ENCODE peak calls at places on chromosome 1, in nine cellular contexts. P is H1, Z is endodermal cell, T is body of pancreas, H is heart right ventricle, V is DND-41, Q is cardiac muscle cell, M is coronary artery, C is breast epithelium. X is an unnamed sample.

GRCh38 chr1:160124709-160125478 is 9.3 kb downstream of the ATP1A2 start:
- DNase-seq in P (no peak), Z (peak; percentile 62), T (peak; percentile 43), H (peak; percentile 27), V (no peak), Q (no peak), M (no peak), C (no peak), X (peak; percentile 22)

GRCh38 chr1:43420874-43421273 is 31.2 kb downstream of the SZT2 start:
- DNase-seq in P (no peak), Z (no peak), T (no peak), H (no peak), V (no peak), Q (no peak), M (no peak), C (no peak), X (no peak)

GRCh38 chr1:21295059-21295401 is 4.8 kb upstream of the ECE1 start:
- DNase-seq in P (no peak), Z (no peak), T (no peak), H (no peak), V (no peak), Q (no peak), M (no peak), C (no peak), X (no peak)

GRCh38 chr1:1614204-1614953 is 921 bp upstream of the MIB2 start:
- DNase-seq in P (no peak), Z (peak; percentile 54), T (peak; percentile 61), H (no peak), V (no peak), Q (no peak), M (no peak), C (no peak), X (peak; percentile 86)

GRCh38 chr1:39376656-39377055 is 114.8 kb upstream of the BMP8A start:
- DNase-seq in P (no peak), Z (no peak), T (no peak), H (no peak), V (no peak), Q (no peak), M (no peak), C (no peak), X (no peak)

GRCh38 chr1:148315081-148315811 is 163.2 kb upstream of the NBPF11 start:
- DNase-seq in P (no peak), Z (no peak), T (no peak), H (no peak), V (no peak), Q (no peak), M (no peak), C (no peak), X (peak; percentile 55)

GRCh38 chr1:42385283-42385682 is 4.7 kb downstream of the RIMKLA start:
- DNase-seq in P (no peak), Z (no peak), T (no peak), H (no peak), V (no peak), Q (no peak), M (no peak), C (no peak), X (peak; percentile 2)

GRCh38 chr1:2604854-2605753 is 18.5 kb downstream of the PRXL2B start:
- DNase-seq in P (no peak), Z (peak; percentile 37), T (no peak), H (no peak), V (no peak), Q (no peak), M (peak; percentile 67), C (peak; percentile 47), X (no peak)

GRCh38 chr1:5562331-5562730 is 429.9 kb downstream of the NPHP4 start:
- DNase-seq in P (no peak), Z (no peak), T (no peak), H (no peak), V (no peak), Q (no peak), M (no peak), C (no peak), X (no peak)

GRCh38 chr1:115430717-115431116 is 92.7 kb upstream of the NGF start:
- DNase-seq in P (no peak), Z (no peak), T (no peak), H (no peak), V (no peak), Q (no peak), M (no peak), C (no peak), X (peak; percentile 97)

GRCh38 chr1:83626603-83627002 is 372.3 kb downstream of the TTLL7 start:
- DNase-seq in P (no peak), Z (no peak), T (no peak), H (no peak), V (no peak), Q (peak; percentile 7), M (no peak), C (no peak), X (no peak)

GRCh38 chr1:88327391-88328267 is 356.4 kb upstream of the PKN2 start:
- DNase-seq in P (no peak), Z (no peak), T (peak; percentile 37), H (no peak), V (no peak), Q (no peak), M (no peak), C (no peak), X (peak; percentile 57)

GRCh38 chr1:36096500-36097412 is 8.1 kb downstream of the ADPRS start:
- DNase-seq in P (peak; percentile 78), Z (peak; percentile 89), T (no peak), H (no peak), V (peak; percentile 35), Q (peak; percentile 27), M (peak; percentile 72), C (no peak), X (no peak)

GRCh38 chr1:177423083-177423482 is 252.3 kb downstream of the BRINP2 start:
- DNase-seq in P (no peak), Z (no peak), T (no peak), H (no peak), V (no peak), Q (no peak), M (no peak), C (no peak), X (no peak)

GRCh38 chr1:156571959-156572662 is at the start of gene IQGAP3:
- DNase-seq in P (peak; percentile 95), Z (peak; percentile 97), T (peak; percentile 89), H (peak; percentile 90), V (peak; percentile 79), Q (peak; percentile 92), M (peak; percentile 81), C (peak; percentile 84), X (peak; percentile 77)

GRCh38 chr1:108865316-108865910 is 8.5 kb upstream of the AKNAD1 start:
- DNase-seq in P (no peak), Z (no peak), T (no peak), H (no peak), V (no peak), Q (no peak), M (no peak), C (no peak), X (no peak)

GRCh38 chr1:110523011-110523410 is 4.0 kb upstream of the KCNA10 start:
- DNase-seq in P (no peak), Z (no peak), T (no peak), H (no peak), V (no peak), Q (no peak), M (no peak), C (no peak), X (no peak)

GRCh38 chr1:24659993-24660665 is 17.0 kb downstream of the SRRM1 start:
- DNase-seq in P (no peak), Z (no peak), T (no peak), H (no peak), V (no peak), Q (no peak), M (no peak), C (no peak), X (no peak)

GRCh38 chr1:234925440-234926251 is 203.0 kb downstream of the TOMM20 start:
- DNase-seq in P (no peak), Z (peak; percentile 70), T (peak; percentile 51), H (no peak), V (no peak), Q (no peak), M (peak; percentile 71), C (no peak), X (peak; percentile 98)

GRCh38 chr1:162230096-162230495 is 146.6 kb downstream of the SPATA46 start:
- DNase-seq in P (peak; percentile 59), Z (peak; percentile 86), T (peak; percentile 38), H (peak; percentile 18), V (no peak), Q (peak; percentile 42), M (no peak), C (no peak), X (peak; percentile 15)

GRCh38 chr1:36136535-36136934 is 11.5 kb upstream of the COL8A2 start:
- DNase-seq in P (no peak), Z (no peak), T (no peak), H (peak; percentile 50), V (no peak), Q (no peak), M (no peak), C (no peak), X (peak; percentile 79)

GRCh38 chr1:29706936-29707335 is 470.6 kb downstream of the PTPRU start:
- DNase-seq in P (peak; percentile 92), Z (peak; percentile 94), T (no peak), H (no peak), V (no peak), Q (peak; percentile 81), M (no peak), C (no peak), X (no peak)

GRCh38 chr1:201397675-201398074 is 1.4 kb downstream of the LAD1 start:
- DNase-seq in P (no peak), Z (no peak), T (peak; percentile 55), H (no peak), V (no peak), Q (no peak), M (no peak), C (no peak), X (no peak)
- H3K4me3 ChIP-seq in P (no peak overlapping the region), Z (no peak overlapping the region), T (no peak overlapping the region), H (no peak overlapping the region), V (no peak overlapping the region), Q (no peak overlapping the region), M (no peak overlapping the region), C (no peak overlapping the region), X (no peak overlapping the region)

GRCh38 chr1:225746361-225747179 is 31.1 kb upstream of the SRP9 start:
- DNase-seq in P (peak; percentile 77), Z (peak; percentile 98), T (peak; percentile 88), H (peak; percentile 79), V (no peak), Q (no peak), M (peak; percentile 82), C (peak; percentile 56), X (peak; percentile 70)
- TF ChIP-seq CTCF in P (no peak), Z (peak; percentile 63), T (no peak), H (peak; percentile 35), V (no peak), Q (peak; percentile 16), M (no peak), C (peak; percentile 42), X (peak; percentile 46)

DNA sequence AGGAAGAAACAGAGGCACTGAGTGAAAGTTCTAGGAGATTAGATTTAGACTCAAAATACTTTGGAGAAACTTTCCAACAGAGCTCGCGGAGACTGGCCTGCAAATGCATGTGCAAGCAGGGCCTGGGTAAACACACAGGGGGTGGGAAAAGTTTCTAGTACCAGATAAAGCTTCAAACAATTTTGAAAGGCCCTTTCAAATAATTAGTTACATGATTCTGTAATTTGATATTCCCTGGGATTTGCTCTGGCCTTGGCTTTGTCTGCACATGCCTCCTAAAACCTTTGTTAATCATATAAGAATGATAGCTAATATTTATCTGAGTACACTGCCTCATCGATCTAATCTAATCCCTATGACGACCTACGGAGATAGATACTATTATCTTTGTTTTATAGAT is 31.3 kb downstream of the VTCN1 start:
- DNase-seq in P (no peak), Z (no peak), T (no peak), H (no peak), V (no peak), Q (no peak), M (no peak), C (no peak), X (no peak)
- H3K27ac ChIP-seq in P (no peak overlapping the region), Z (no peak overlapping the region), T (peak overlapping the region; percentile 47), H (no peak overlapping the region), V (no peak overlapping the region), Q (peak overlapping the region; percentile 37), M (no peak overlapping the region), C (peak overlapping the region; percentile 64), X (no peak overlapping the region)

GRCh38 chr1:93675931-93676330 is 5.7 kb downstream of the BCAR3 start:
- DNase-seq in P (no peak), Z (no peak), T (no peak), H (no peak), V (no peak), Q (no peak), M (peak; percentile 61), C (no peak), X (no peak)
- H3K4me3 ChIP-seq in P (no peak overlapping the region), Z (no peak overlapping the region), T (no peak overlapping the region), H (no peak overlapping the region), V (no peak overlapping the region), Q (no peak overlapping the region), M (no peak overlapping the region), C (no peak overlapping the region), X (no peak overlapping the region)